ENCODE peak calls at places on chromosomes 7 and 10, in six cellular contexts. E is HepG2, X is GM12878, W is SK-N-SH, O is H1, Z is transverse colon. I is an unnamed sample.
A peak's percentile ranks its signal among the peaks of the same experiment; 100 is the strongest.

GRCh38 chr10:1085258-1085657 is 29.1 kb downstream of the WDR37 start:
- DNase-seq in E (no peak), X (no peak), W (no peak), O (no peak), Z (no peak), I (no peak)

GRCh38 chr10:48833674-48834073 is 106.0 kb downstream of the LRRC18 start:
- DNase-seq in E (no peak), X (no peak), W (no peak), O (no peak), Z (no peak), I (no peak)

GRCh38 chr7:154888690-154889089 is 114.2 kb downstream of the PAXIP1 start:
- DNase-seq in E (no peak), X (no peak), W (no peak), O (no peak), Z (no peak), I (no peak)

GRCh38 chr10:94125856-94126255 is 132.1 kb downstream of the PLCE1 start:
- DNase-seq in E (no peak), X (no peak), W (no peak), O (no peak), Z (no peak), I (no peak)

GRCh38 chr10:110528224-110528997 is 30.7 kb downstream of the DUSP5 start:
- DNase-seq in E (no peak), X (no peak), W (no peak), O (no peak), Z (no peak), I (no peak)

GRCh38 chr10:112763916-112764520 is 186.0 kb upstream of the TCF7L2 start:
- DNase-seq in E (no peak), X (no peak), W (no peak), O (no peak), Z (no peak), I (no peak)

GRCh38 chr10:124917168-124917938 is 24.6 kb upstream of the ZRANB1 start:
- DNase-seq in E (peak; percentile 39), X (no peak), W (peak; percentile 73), O (peak; percentile 50), Z (peak; percentile 45), I (peak; percentile 81)

GRCh38 chr7:102122026-102122425 is 164.6 kb upstream of the SH2B2 start:
- DNase-seq in E (no peak), X (peak; percentile 37), W (no peak), O (no peak), Z (no peak), I (no peak)

GRCh38 chr10:63456437-63457210 is 9.2 kb downstream of the JMJD1C start:
- DNase-seq in E (no peak), X (no peak), W (no peak), O (no peak), Z (no peak), I (no peak)

GRCh38 chr10:127195571-127196226 is 692 bp downstream of the INSYN2A start:
- DNase-seq in E (no peak), X (no peak), W (peak; percentile 77), O (peak; percentile 82), Z (no peak), I (no peak)

GRCh38 chr10:8056891-8057331 is 2.4 kb downstream of the GATA3 start:
- DNase-seq in E (no peak), X (peak; percentile 32), W (no peak), O (no peak), Z (no peak), I (no peak)

GRCh38 chr10:128068398-128069285 is 57.6 kb downstream of the MKI67 start:
- DNase-seq in E (no peak), X (no peak), W (no peak), O (no peak), Z (peak; percentile 7), I (peak; percentile 64)

GRCh38 chr10:7484456-7485266 is 73.8 kb upstream of the SFMBT2 start:
- DNase-seq in E (no peak), X (peak; percentile 91), W (peak; percentile 47), O (no peak), Z (peak; percentile 40), I (no peak)

GRCh38 chr10:23294638-23295247 is 49.9 kb downstream of the C10orf67 start:
- DNase-seq in E (no peak), X (no peak), W (peak; percentile 19), O (no peak), Z (no peak), I (no peak)

GRCh38 chr7:30931927-30932540 is 20.4 kb downstream of the AQP1 start:
- DNase-seq in E (no peak), X (no peak), W (peak; percentile 12), O (peak; percentile 1), Z (no peak), I (peak; percentile 52)

GRCh38 chr7:154744226-154744860 is 258.6 kb downstream of the PAXIP1 start:
- DNase-seq in E (no peak), X (no peak), W (peak; percentile 86), O (peak; percentile 95), Z (peak; percentile 42), I (no peak)

GRCh38 chr7:2980406-2981102 is 63.1 kb downstream of the CARD11 start:
- DNase-seq in E (no peak), X (no peak), W (no peak), O (no peak), Z (peak; percentile 28), I (no peak)

GRCh38 chr7:68706291-68706690 is 892.0 kb upstream of the AUTS2 start:
- DNase-seq in E (no peak), X (no peak), W (no peak), O (no peak), Z (no peak), I (no peak)

GRCh38 chr7:92177362-92177761 is 1.6 kb downstream of the LRRD1 start:
- DNase-seq in E (no peak), X (no peak), W (no peak), O (no peak), Z (no peak), I (no peak)

GRCh38 chr7:27108390-27109127 is 6.1 kb upstream of the HOXA2 start:
- DNase-seq in E (no peak), X (no peak), W (no peak), O (peak; percentile 76), Z (peak; percentile 63), I (peak; percentile 89)

GRCh38 chr10:46255696-46256355 is 31.0 kb upstream of the ANTXRL start:
- DNase-seq in E (peak; percentile 43), X (no peak), W (peak; percentile 95), O (peak; percentile 91), Z (peak; percentile 71), I (peak; percentile 75)

GRCh38 chr10:36366843-36367242 is 724.7 kb upstream of the FZD8 start:
- DNase-seq in E (no peak), X (no peak), W (no peak), O (no peak), Z (no peak), I (no peak)

GRCh38 chr10:114607358-114607998 is 50.6 kb downstream of the ABLIM1 start:
- DNase-seq in E (no peak), X (no peak), W (no peak), O (no peak), Z (no peak), I (no peak)

GRCh38 chr7:99571768-99572167 is 13.3 kb downstream of the ZNF655 start:
- DNase-seq in E (no peak), X (no peak), W (no peak), O (no peak), Z (no peak), I (no peak)

GRCh38 chr10:26909753-26910152 is 49.0 kb upstream of the ABI1 start:
- DNase-seq in E (no peak), X (no peak), W (no peak), O (no peak), Z (no peak), I (no peak)

GRCh38 chr10:114681542-114681941 is 23.5 kb upstream of the ABLIM1 start:
- DNase-seq in E (no peak), X (no peak), W (no peak), O (no peak), Z (no peak), I (no peak)

GRCh38 chr7:620052-620451 is 100.4 kb upstream of the PDGFA start:
- DNase-seq in E (no peak), X (no peak), W (no peak), O (no peak), Z (peak; percentile 61), I (no peak)

GRCh38 chr7:124680304-124680703 is 85.3 kb downstream of the GPR37 start:
- DNase-seq in E (no peak), X (no peak), W (no peak), O (no peak), Z (no peak), I (no peak)

GRCh38 chr10:127871631-127872010 is 21.1 kb downstream of the CLRN3 start:
- DNase-seq in E (no peak), X (no peak), W (no peak), O (no peak), Z (no peak), I (no peak)

GRCh38 chr7:132760241-132760616 is 184.0 kb upstream of the PLXNA4 start:
- DNase-seq in E (no peak), X (no peak), W (no peak), O (no peak), Z (no peak), I (no peak)
- TF ChIP-seq POLR2AphosphoS5 in E (no peak), X (no peak), W (no peak), O (no peak), Z (no peak), I (no peak)

DNA sequence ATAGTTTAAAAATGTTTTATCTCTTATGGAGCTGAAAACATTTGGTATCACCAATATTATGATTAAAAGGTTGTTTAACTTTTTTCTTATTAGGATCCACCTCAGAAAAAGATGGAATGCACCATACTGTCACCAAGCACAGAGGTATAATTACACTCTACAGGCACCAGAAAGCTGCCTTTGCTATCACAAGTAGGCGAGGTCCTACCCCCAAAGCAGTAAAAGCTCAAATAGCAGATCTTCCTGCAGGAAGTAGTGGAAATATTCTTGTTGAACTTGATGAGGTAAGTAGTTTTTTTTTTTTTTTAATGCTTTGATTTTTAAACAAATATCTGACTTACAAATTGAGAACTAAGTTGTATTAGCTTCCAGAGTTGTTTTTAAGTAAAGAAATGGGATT is 68.5 kb downstream of the BTAF1 start:
- DNase-seq in E (no peak), X (no peak), W (no peak), O (no peak), Z (no peak), I (no peak)
- TF ChIP-seq EP300 in E (no peak), X (no peak), W (no peak), O (no peak), Z (no peak), I (no peak)

GRCh38 chr7:29479606-29480200 is 83.9 kb upstream of the PRR15 start:
- DNase-seq in E (no peak), X (no peak), W (no peak), O (no peak), Z (peak; percentile 35), I (peak; percentile 83)
- H3K27ac ChIP-seq in E (peak overlapping the region; percentile 43), X (no peak overlapping the region), W (no peak overlapping the region), O (no peak overlapping the region), Z (peak overlapping the region; percentile 41), I (peak overlapping the region; percentile 72)

GRCh38 chr7:132075573-132075972 is 500.7 kb downstream of the PLXNA4 start:
- DNase-seq in E (no peak), X (no peak), W (no peak), O (no peak), Z (peak; percentile 20), I (no peak)

GRCh38 chr7:132077986-132078385 is 498.3 kb downstream of the PLXNA4 start:
- DNase-seq in E (no peak), X (no peak), W (peak; percentile 48), O (no peak), Z (peak; percentile 22), I (peak; percentile 79)

GRCh38 chr7:132073920-132074589 is 502.2 kb downstream of the PLXNA4 start:
- DNase-seq in E (no peak), X (no peak), W (no peak), O (no peak), Z (no peak), I (no peak)

GRCh38 chr7:132078891-132079735 is 497.2 kb downstream of the PLXNA4 start:
- DNase-seq in E (no peak), X (no peak), W (no peak), O (no peak), Z (no peak), I (peak; percentile 55)

GRCh38 chr7:132076301-132077049 is 499.8 kb downstream of the PLXNA4 start:
- DNase-seq in E (no peak), X (no peak), W (no peak), O (no peak), Z (no peak), I (no peak)
- TF ChIP-seq POLR2AphosphoS5 in E (no peak), X (no peak), W (no peak), O (no peak), Z (no peak), I (no peak)